ENCODE peak calls at places on chromosomes 11 and 22, in nine cellular contexts. K is adrenal gland, R is breast epithelium, L is GM13977, J is heart left ventricle, G is progenitor cell of endocrine pancreas, H is B cell, I is astrocyte of the cerebellum, F is fibroblast of lung. W is an unnamed sample.

GRCh38 chr11:103872748-103873147 is 163.7 kb upstream of the DDI1 start:
- DNase-seq in F (no peak), H (no peak), K (no peak), G (no peak), L (no peak), I (no peak), R (no peak), J (no peak), W (no peak)

GRCh38 chr11:97732011-97732632 is 1288.6 kb upstream of the CNTN5 start:
- DNase-seq in I (no peak), J (no peak), L (no peak), H (no peak), F (no peak), G (no peak), K (no peak), R (no peak), W (no peak)

GRCh38 chr11:109604506-109604905 is 182.5 kb downstream of the C11orf87 start:
- DNase-seq in K (no peak), R (no peak), H (no peak), F (peak; percentile 3), G (no peak), I (peak; percentile 22), J (no peak), L (no peak), W (no peak)

GRCh38 chr22:21837184-21837979 is 30.1 kb downstream of the MAPK1 start:
- DNase-seq in H (no peak), F (peak; percentile 79), K (peak; percentile 40), G (no peak), R (peak; percentile 40), I (peak; percentile 69), L (no peak), J (peak; percentile 42), W (no peak)

GRCh38 chr11:74932169-74932568 is 16.7 kb downstream of the XRRA1 start:
- DNase-seq in J (no peak), G (no peak), F (peak; percentile 46), H (no peak), L (no peak), K (no peak), I (no peak), R (no peak), W (no peak)

GRCh38 chr22:35622132-35622913 is 5.2 kb upstream of the MB start:
- DNase-seq in J (peak; percentile 67), R (peak; percentile 88), L (no peak), H (no peak), G (no peak), F (no peak), K (peak; percentile 51), I (no peak), W (no peak)

GRCh38 chr11:96279421-96280290 is 63.3 kb downstream of the MAML2 start:
- DNase-seq in H (no peak), F (peak; percentile 38), R (no peak), J (no peak), G (no peak), K (no peak), L (no peak), I (no peak), W (no peak)

GRCh38 chr11:59182457-59183151 is 10.7 kb downstream of the DTX4 start:
- DNase-seq in I (no peak), R (no peak), H (no peak), K (no peak), G (no peak), F (no peak), L (peak; percentile 56), J (no peak), W (no peak)

GRCh38 chr11:128941573-128942271 is 949 bp downstream of the TP53AIP1 start:
- DNase-seq in F (no peak), J (no peak), G (no peak), I (no peak), L (no peak), K (no peak), H (no peak), R (no peak), W (no peak)

GRCh38 chr11:121408830-121409229 is 43.3 kb upstream of the SORL1 start:
- DNase-seq in H (no peak), K (no peak), J (no peak), L (no peak), I (no peak), F (no peak), R (no peak), G (no peak), W (no peak)

GRCh38 chr22:27107824-27108223 is 450.4 kb downstream of the MIAT start:
- DNase-seq in K (peak; percentile 92), J (no peak), L (no peak), F (peak; percentile 54), H (no peak), G (no peak), R (peak; percentile 72), I (peak; percentile 90), W (no peak)

GRCh38 chr11:113664069-113664980 is 41.8 kb downstream of the TMPRSS5 start:
- DNase-seq in R (no peak), F (no peak), K (no peak), H (no peak), G (no peak), J (no peak), L (no peak), I (peak; percentile 60), W (no peak)

GRCh38 chr22:25942989-25943411 is 201.0 kb downstream of the MYO18B start:
- DNase-seq in K (peak; percentile 36), H (no peak), J (peak; percentile 58), R (no peak), L (no peak), F (no peak), I (no peak), G (no peak), W (no peak)

GRCh38 chr11:35142481-35143207 is 3.7 kb downstream of the CD44 start:
- DNase-seq in R (no peak), L (no peak), H (no peak), F (peak; percentile 44), G (no peak), I (no peak), J (no peak), K (no peak), W (no peak)

GRCh38 chr11:111923351-111923788 is 4.7 kb downstream of the C11orf52 start:
- DNase-seq in H (no peak), F (peak; percentile 41), I (no peak), L (no peak), G (no peak), K (no peak), J (no peak), R (no peak), W (no peak)

GRCh38 chr11:65471410-65471762 is 27.5 kb upstream of the MALAT1 start:
- DNase-seq in R (no peak), F (peak; percentile 80), H (no peak), G (peak; percentile 27), I (no peak), K (peak; percentile 85), J (peak; percentile 86), L (peak; percentile 49), W (no peak)
- TF ChIP-seq CTCF in R (peak; percentile 64), F (peak; percentile 49), H (no peak), G (peak; percentile 64), I (peak; percentile 52), K (peak; percentile 50), J (peak; percentile 63), L (peak; percentile 78), W (peak; percentile 60)

DNA sequence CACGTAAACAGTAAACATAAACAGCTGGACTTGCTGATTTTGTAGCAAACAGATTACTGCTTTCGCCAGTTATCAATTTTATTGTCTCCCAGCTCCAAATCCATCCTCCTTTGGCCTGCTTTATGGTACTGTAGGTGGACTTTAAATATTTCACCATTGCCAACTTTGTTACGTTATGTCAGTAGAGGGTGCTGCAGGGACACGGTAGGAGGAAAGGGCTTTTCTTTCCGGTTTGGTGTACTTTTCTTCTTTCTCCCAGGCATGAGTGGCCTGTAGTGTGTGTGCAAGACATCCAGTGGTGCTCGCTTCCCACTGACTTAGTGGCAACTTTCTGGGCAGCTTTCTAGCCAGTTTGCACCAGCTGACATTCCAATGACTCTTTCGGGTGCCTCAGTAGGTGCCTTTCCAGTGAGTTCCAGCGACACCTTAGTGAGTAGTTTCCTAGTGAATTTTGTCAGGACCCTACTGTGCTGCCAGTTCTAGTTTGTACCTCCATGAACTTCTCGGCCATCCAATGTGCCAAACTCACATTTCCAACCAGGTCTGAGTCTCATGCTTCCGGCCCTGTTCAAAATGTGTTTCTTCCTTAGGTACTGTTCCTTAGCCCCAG is 267.6 kb upstream of the TENM4 start:
- DNase-seq in F (peak; percentile 73), L (peak; percentile 23), G (no peak), J (no peak), H (no peak), R (no peak), I (peak; percentile 15), K (peak; percentile 17), W (no peak)
- TF ChIP-seq CTCF in F (peak; percentile 48), L (peak; percentile 64), G (peak; percentile 74), J (peak; percentile 39), H (no peak), R (no peak), I (peak; percentile 62), K (peak; percentile 45), W (peak; percentile 58)

DNA sequence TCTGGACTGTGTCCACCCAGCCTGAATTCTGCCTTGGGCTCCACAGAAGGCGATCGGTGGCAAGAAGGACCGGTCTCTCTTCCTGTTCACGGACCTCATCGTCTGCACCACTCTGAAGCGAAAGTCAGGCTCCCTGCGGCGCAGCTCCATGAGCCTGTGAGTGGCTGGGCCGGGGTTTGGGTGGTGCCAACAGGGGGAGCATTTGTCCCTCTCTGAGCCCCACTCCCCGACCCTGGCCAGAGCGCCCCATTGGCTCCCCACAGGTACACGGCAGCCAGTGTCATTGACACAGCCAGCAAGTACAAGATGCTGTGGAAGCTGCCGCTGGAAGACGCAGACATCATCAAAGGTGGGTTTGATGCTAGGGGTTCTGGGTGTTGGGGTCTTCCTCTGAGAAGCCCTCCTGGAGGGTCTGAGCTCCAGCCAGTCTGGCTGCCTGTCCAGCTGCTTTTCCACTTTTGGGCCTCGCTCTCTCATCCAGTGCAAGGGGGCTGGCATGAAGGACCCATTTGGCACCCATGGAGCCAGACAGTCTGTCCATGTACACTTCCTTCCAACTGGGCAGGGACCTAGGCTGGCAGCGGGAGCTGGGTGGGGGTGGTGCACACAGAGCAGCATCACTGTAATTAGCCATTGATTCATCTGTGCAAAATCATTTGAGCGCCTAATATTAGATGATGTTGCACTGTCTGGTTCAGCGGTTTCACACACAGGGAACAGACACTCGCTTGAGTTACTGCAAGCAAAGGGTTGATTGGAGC is 19.0 kb upstream of the RELT start:
- DNase-seq in K (no peak), F (no peak), H (no peak), L (no peak), I (no peak), G (no peak), J (no peak), R (no peak), W (no peak)
- TF ChIP-seq CTCF in K (no peak), F (no peak), H (no peak), L (no peak), I (no peak), G (no peak), J (no peak), R (no peak), W (no peak)

GRCh38 chr11:86798988-86799387 is 1.4 kb upstream of the PRSS23 start:
- DNase-seq in H (no peak), G (no peak), F (peak; percentile 76), J (no peak), K (no peak), L (no peak), I (peak; percentile 65), R (no peak), W (no peak)
- TF ChIP-seq CTCF in H (no peak), G (no peak), F (no peak), J (no peak), K (no peak), L (no peak), I (no peak), R (no peak), W (no peak)